ENCODE peak calls at places on chromosomes 12 and 14, in ten cellular contexts. F is EH, N is AG04450, Q is fibroblast of the aortic adventitia, J is activated gamma-delta T cell, I is T1000, R is G401, W is tibial artery, P is nephron progenitor cell, S is amygdala. D is an unnamed sample.

GRCh38 chr12:124512667-124513296 is 54.6 kb downstream of the NCOR2 start:
- DNase-seq in F (peak; percentile 96), N (peak; percentile 86), Q (peak; percentile 95), J (no peak), I (peak; percentile 76), R (no peak), W (peak; percentile 86), P (no peak), S (peak; percentile 43), D (peak; percentile 92)

GRCh38 chr14:67539116-67539515 is 6.0 kb downstream of the PLEKHH1 start:
- DNase-seq in F (no peak), N (no peak), Q (no peak), J (no peak), I (no peak), R (no peak), W (no peak), P (no peak), S (peak; percentile 46), D (no peak)

GRCh38 chr14:103110681-103111296 is 12.5 kb upstream of the TNFAIP2 start:
- DNase-seq in F (peak; percentile 43), N (no peak), Q (peak; percentile 42), J (no peak), I (no peak), R (no peak), W (no peak), P (no peak), S (no peak), D (no peak)

GRCh38 chr14:93375673-93376156 is 28.7 kb downstream of the COX8C start:
- DNase-seq in F (no peak), N (no peak), Q (no peak), J (no peak), I (no peak), R (no peak), W (no peak), P (no peak), S (no peak), D (no peak)

GRCh38 chr14:93709249-93709648 is 79.0 kb downstream of the PRIMA1 start:
- DNase-seq in F (no peak), N (no peak), Q (no peak), J (no peak), I (no peak), R (no peak), W (no peak), P (no peak), S (no peak), D (no peak)

GRCh38 chr12:19198272-19198671 is 68.7 kb downstream of the PLEKHA5 start:
- DNase-seq in F (peak; percentile 91), N (no peak), Q (peak; percentile 81), J (no peak), I (peak; percentile 70), R (no peak), W (no peak), P (no peak), S (no peak), D (no peak)

GRCh38 chr14:55353686-55354467 is 57.8 kb downstream of the ATG14 start:
- DNase-seq in F (no peak), N (no peak), Q (no peak), J (no peak), I (no peak), R (no peak), W (no peak), P (no peak), S (no peak), D (no peak)

GRCh38 chr12:122749569-122750332 is 2.9 kb upstream of the DENR start:
- DNase-seq in F (no peak), N (no peak), Q (no peak), J (no peak), I (no peak), R (no peak), W (no peak), P (no peak), S (no peak), D (no peak)

GRCh38 chr12:96120359-96121100 is 73.6 kb upstream of the ELK3 start:
- DNase-seq in F (no peak), N (no peak), Q (no peak), J (no peak), I (no peak), R (no peak), W (peak; percentile 22), P (peak; percentile 21), S (no peak), D (no peak)

D was measured in coronary artery.